ENCODE peak calls at places on chromosomes 11 and 22, in seven cellular contexts. One of them, this sample, is unnamed.

GRCh38 chr11:61332266-61332822 is 561 bp downstream of the DDB1 start:
- DNase-seq in stimulated activated CD4-positive, alpha-beta T cell treated with anti-CD3 and anti-CD28 coated beads, Interleukin-1b, Interleukin-23, amount 100 ng/mL, for 1 hour: no peak
- DNase-seq in midbrain: no peak
- DNase-seq in osteocyte: no peak
- DNase-seq in K562: peak
- DNase-seq in iris pigment epithelial cell: peak
- DNase-seq in activated CD4-positive, alpha-beta T cell treated with anti-CD3 and anti-CD28 coated beads for 24 hours: no peak
- DNase-seq in this sample: no peak

GRCh38 chr11:8870461-8871282 is 40.3 kb upstream of the AKIP1 start:
- DNase-seq in stimulated activated CD4-positive, alpha-beta T cell treated with anti-CD3 and anti-CD28 coated beads, Interleukin-1b, Interleukin-23, amount 100 ng/mL, for 1 hour: no peak
- DNase-seq in midbrain: peak
- DNase-seq in osteocyte: peak
- DNase-seq in K562: no peak
- DNase-seq in iris pigment epithelial cell: peak
- DNase-seq in activated CD4-positive, alpha-beta T cell treated with anti-CD3 and anti-CD28 coated beads for 24 hours: no peak
- DNase-seq in this sample: peak

GRCh38 chr11:1669546-1670218 is 27.3 kb upstream of the KRTAP5-6 start:
- DNase-seq in stimulated activated CD4-positive, alpha-beta T cell treated with anti-CD3 and anti-CD28 coated beads, Interleukin-1b, Interleukin-23, amount 100 ng/mL, for 1 hour: no peak
- DNase-seq in midbrain: peak
- DNase-seq in osteocyte: no peak
- DNase-seq in K562: no peak
- DNase-seq in iris pigment epithelial cell: no peak
- DNase-seq in activated CD4-positive, alpha-beta T cell treated with anti-CD3 and anti-CD28 coated beads for 24 hours: no peak
- DNase-seq in this sample: no peak

GRCh38 chr11:66051766-66052663 is at the start of gene SF3B2:
- DNase-seq in stimulated activated CD4-positive, alpha-beta T cell treated with anti-CD3 and anti-CD28 coated beads, Interleukin-1b, Interleukin-23, amount 100 ng/mL, for 1 hour: peak
- DNase-seq in midbrain: peak
- DNase-seq in osteocyte: peak
- DNase-seq in K562: peak
- DNase-seq in iris pigment epithelial cell: peak
- DNase-seq in activated CD4-positive, alpha-beta T cell treated with anti-CD3 and anti-CD28 coated beads for 24 hours: peak
- DNase-seq in this sample: peak

GRCh38 chr11:96307748-96308133 is 35.3 kb downstream of the MAML2 start:
- DNase-seq in stimulated activated CD4-positive, alpha-beta T cell treated with anti-CD3 and anti-CD28 coated beads, Interleukin-1b, Interleukin-23, amount 100 ng/mL, for 1 hour: no peak
- DNase-seq in midbrain: no peak
- DNase-seq in osteocyte: no peak
- DNase-seq in K562: no peak
- DNase-seq in iris pigment epithelial cell: peak
- DNase-seq in activated CD4-positive, alpha-beta T cell treated with anti-CD3 and anti-CD28 coated beads for 24 hours: no peak
- DNase-seq in this sample: no peak

GRCh38 chr11:62125881-62126280 is 2.1 kb downstream of the INCENP start:
- DNase-seq in stimulated activated CD4-positive, alpha-beta T cell treated with anti-CD3 and anti-CD28 coated beads, Interleukin-1b, Interleukin-23, amount 100 ng/mL, for 1 hour: no peak
- DNase-seq in midbrain: no peak
- DNase-seq in osteocyte: no peak
- DNase-seq in K562: no peak
- DNase-seq in iris pigment epithelial cell: no peak
- DNase-seq in activated CD4-positive, alpha-beta T cell treated with anti-CD3 and anti-CD28 coated beads for 24 hours: no peak
- DNase-seq in this sample: no peak

GRCh38 chr11:31301549-31302225 is 67.9 kb downstream of the DCDC1 start:
- DNase-seq in stimulated activated CD4-positive, alpha-beta T cell treated with anti-CD3 and anti-CD28 coated beads, Interleukin-1b, Interleukin-23, amount 100 ng/mL, for 1 hour: no peak
- DNase-seq in midbrain: no peak
- DNase-seq in osteocyte: no peak
- DNase-seq in K562: no peak
- DNase-seq in iris pigment epithelial cell: no peak
- DNase-seq in activated CD4-positive, alpha-beta T cell treated with anti-CD3 and anti-CD28 coated beads for 24 hours: no peak
- DNase-seq in this sample: no peak

GRCh38 chr11:363948-364761 is 5.1 kb upstream of the B4GALNT4 start:
- DNase-seq in stimulated activated CD4-positive, alpha-beta T cell treated with anti-CD3 and anti-CD28 coated beads, Interleukin-1b, Interleukin-23, amount 100 ng/mL, for 1 hour: peak
- DNase-seq in midbrain: no peak
- DNase-seq in osteocyte: no peak
- DNase-seq in K562: no peak
- DNase-seq in iris pigment epithelial cell: no peak
- DNase-seq in activated CD4-positive, alpha-beta T cell treated with anti-CD3 and anti-CD28 coated beads for 24 hours: peak
- DNase-seq in this sample: peak

GRCh38 chr11:125874556-125875124 is 12.8 kb upstream of the HYLS1 start:
- DNase-seq in stimulated activated CD4-positive, alpha-beta T cell treated with anti-CD3 and anti-CD28 coated beads, Interleukin-1b, Interleukin-23, amount 100 ng/mL, for 1 hour: no peak
- DNase-seq in midbrain: peak
- DNase-seq in osteocyte: no peak
- DNase-seq in K562: peak
- DNase-seq in iris pigment epithelial cell: peak
- DNase-seq in activated CD4-positive, alpha-beta T cell treated with anti-CD3 and anti-CD28 coated beads for 24 hours: peak
- DNase-seq in this sample: peak

GRCh38 chr22:38504731-38505594 is 1.1 kb downstream of the DDX17 start:
- DNase-seq in stimulated activated CD4-positive, alpha-beta T cell treated with anti-CD3 and anti-CD28 coated beads, Interleukin-1b, Interleukin-23, amount 100 ng/mL, for 1 hour: no peak
- DNase-seq in midbrain: no peak
- DNase-seq in osteocyte: no peak
- DNase-seq in K562: peak
- DNase-seq in iris pigment epithelial cell: peak
- DNase-seq in activated CD4-positive, alpha-beta T cell treated with anti-CD3 and anti-CD28 coated beads for 24 hours: peak
- DNase-seq in this sample: peak

GRCh38 chr11:70020336-70021214 is 57.5 kb upstream of the ANO1 start:
- DNase-seq in stimulated activated CD4-positive, alpha-beta T cell treated with anti-CD3 and anti-CD28 coated beads, Interleukin-1b, Interleukin-23, amount 100 ng/mL, for 1 hour: no peak
- DNase-seq in midbrain: no peak
- DNase-seq in osteocyte: no peak
- DNase-seq in K562: peak
- DNase-seq in iris pigment epithelial cell: no peak
- DNase-seq in activated CD4-positive, alpha-beta T cell treated with anti-CD3 and anti-CD28 coated beads for 24 hours: no peak
- DNase-seq in this sample: no peak

GRCh38 chr22:36746571-36746970 is 29.3 kb downstream of the IFT27 start:
- DNase-seq in stimulated activated CD4-positive, alpha-beta T cell treated with anti-CD3 and anti-CD28 coated beads, Interleukin-1b, Interleukin-23, amount 100 ng/mL, for 1 hour: no peak
- DNase-seq in midbrain: no peak
- DNase-seq in osteocyte: peak
- DNase-seq in K562: no peak
- DNase-seq in iris pigment epithelial cell: no peak
- DNase-seq in activated CD4-positive, alpha-beta T cell treated with anti-CD3 and anti-CD28 coated beads for 24 hours: no peak
- DNase-seq in this sample: no peak